ENCODE peak calls at places on chromosomes 2 and 18, in six cellular contexts. T is HCT116, K is right lobe of liver, P is HepG2, U is lower leg skin, L is tibial nerve. G is an unnamed sample.

GRCh38 chr2:89823556-89823955 is 1132.1 kb downstream of the RPIA start:
- DNase-seq in T (no peak), K (no peak), P (no peak), U (no peak), L (no peak), G (no peak)

GRCh38 chr18:56115072-56116038 is 523.0 kb downstream of the TXNL1 start:
- DNase-seq in T (no peak), K (no peak), P (no peak), U (no peak), L (no peak), G (no peak)

GRCh38 chr2:230000118-230000841 is 68.4 kb downstream of the SLC16A14 start:
- DNase-seq in T (no peak), K (no peak), P (no peak), U (no peak), L (no peak), G (no peak)

GRCh38 chr2:154240921-154241379 is 369.2 kb downstream of the GALNT13 start:
- DNase-seq in T (no peak), K (no peak), P (no peak), U (no peak), L (no peak), G (no peak)

GRCh38 chr2:226703501-226703900 is 96.1 kb downstream of the IRS1 start:
- DNase-seq in T (no peak), K (no peak), P (no peak), U (no peak), L (no peak), G (no peak)

GRCh38 chr18:74242451-74243096 is 49.2 kb downstream of the CYB5A start:
- DNase-seq in T (no peak), K (peak; percentile 73), P (peak; percentile 65), U (no peak), L (no peak), G (no peak)

GRCh38 chr18:10892801-10893595 is 256.4 kb downstream of the PIEZO2 start:
- DNase-seq in T (no peak), K (no peak), P (peak; percentile 73), U (no peak), L (no peak), G (no peak)

GRCh38 chr2:3465328-3465727 is 54.0 kb downstream of the ADI1 start:
- DNase-seq in T (no peak), K (no peak), P (no peak), U (no peak), L (peak; percentile 11), G (no peak)

GRCh38 chr2:34907812-34908211 is 1308.7 kb upstream of the FAM98A start:
- DNase-seq in T (no peak), K (no peak), P (no peak), U (no peak), L (no peak), G (no peak)

DNA sequence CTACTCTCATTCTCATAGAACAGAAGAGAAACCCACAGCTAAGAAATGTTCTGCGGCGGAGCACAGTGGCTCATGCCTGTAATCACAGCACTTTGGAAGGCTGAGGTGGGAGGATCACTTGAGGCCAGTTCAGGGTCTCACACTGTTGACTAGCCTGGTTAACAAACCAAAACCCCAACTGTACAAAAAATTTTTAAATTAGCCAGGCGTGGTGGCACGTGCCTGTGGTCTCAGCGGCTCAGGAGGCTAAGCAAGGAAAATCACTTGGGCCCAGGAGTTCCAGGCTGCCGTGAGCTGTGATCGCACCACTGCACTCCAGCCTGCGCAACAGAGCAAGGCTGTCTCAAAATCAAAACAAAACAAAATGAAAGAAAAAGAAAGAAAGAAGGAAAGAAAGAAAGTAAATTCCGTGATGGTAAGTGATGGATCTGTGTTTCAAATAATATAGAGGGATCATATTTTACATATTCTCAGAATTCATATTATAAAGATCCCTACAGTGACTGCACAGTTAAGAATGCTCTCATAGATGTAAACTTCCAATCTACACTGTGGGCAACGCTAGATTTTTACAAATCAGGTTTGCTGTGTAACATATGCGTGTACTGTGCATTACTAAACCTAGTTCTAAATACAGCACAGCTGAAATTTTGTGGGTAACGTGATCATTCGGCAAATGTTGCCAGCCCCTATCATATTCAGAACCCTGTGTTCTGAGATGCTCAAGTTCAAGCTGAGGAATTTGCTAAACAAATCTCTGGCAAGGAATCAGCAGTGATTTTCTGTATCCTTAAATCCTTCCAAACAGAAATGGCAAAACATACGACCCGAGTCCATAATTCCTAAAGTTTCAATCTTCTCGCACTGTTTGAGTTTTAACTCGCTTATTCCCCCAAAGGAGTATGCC is 1.2 kb upstream of the RAB12 start:
- DNase-seq in T (no peak), K (no peak), P (peak; percentile 18), U (no peak), L (no peak), G (no peak)
- TF ChIP-seq POLR2A in T (no peak), K (no peak), P (no peak), U (no peak), L (no peak), G (no peak)

GRCh38 chr2:236862961-236863728 is 222.5 kb upstream of the COPS8 start:
- DNase-seq in T (no peak), K (no peak), P (no peak), U (peak; percentile 83), L (no peak), G (peak; percentile 69)

GRCh38 chr2:236863729-236864126 is 222.0 kb upstream of the COPS8 start:
- DNase-seq in T (no peak), K (no peak), P (no peak), U (peak; percentile 79), L (no peak), G (peak; percentile 55)

GRCh38 chr2:236865052-236865451 is 220.6 kb upstream of the COPS8 start:
- DNase-seq in T (no peak), K (no peak), P (no peak), U (peak; percentile 65), L (no peak), G (peak; percentile 58)

GRCh38 chr2:236861196-236861875 is 224.4 kb upstream of the COPS8 start:
- DNase-seq in T (no peak), K (no peak), P (no peak), U (peak; percentile 59), L (no peak), G (peak; percentile 67)

GRCh38 chr2:236862526-236862925 is 223.2 kb upstream of the COPS8 start:
- DNase-seq in T (no peak), K (no peak), P (no peak), U (peak; percentile 56), L (no peak), G (peak; percentile 79)
- H3K4me3 ChIP-seq in T (no peak overlapping the region), K (no peak overlapping the region), P (no peak overlapping the region), U (no peak overlapping the region), L (no peak overlapping the region), G (no peak overlapping the region)

GRCh38 chr2:197306691-197307030 is 3.9 kb downstream of the ANKRD44 start:
- DNase-seq in T (no peak), K (peak; percentile 58), P (no peak), U (peak; percentile 89), L (no peak), G (no peak)

GRCh38 chr2:197307236-197307932 is 3.2 kb downstream of the ANKRD44 start:
- DNase-seq in T (no peak), K (no peak), P (no peak), U (no peak), L (no peak), G (no peak)

GRCh38 chr2:197308635-197309368 is 1.8 kb downstream of the ANKRD44 start:
- DNase-seq in T (no peak), K (no peak), P (no peak), U (no peak), L (no peak), G (no peak)

GRCh38 chr2:197309369-197310231 is 980 bp downstream of the ANKRD44 start:
- DNase-seq in T (no peak), K (peak; percentile 39), P (no peak), U (peak; percentile 89), L (no peak), G (no peak)

DNA sequence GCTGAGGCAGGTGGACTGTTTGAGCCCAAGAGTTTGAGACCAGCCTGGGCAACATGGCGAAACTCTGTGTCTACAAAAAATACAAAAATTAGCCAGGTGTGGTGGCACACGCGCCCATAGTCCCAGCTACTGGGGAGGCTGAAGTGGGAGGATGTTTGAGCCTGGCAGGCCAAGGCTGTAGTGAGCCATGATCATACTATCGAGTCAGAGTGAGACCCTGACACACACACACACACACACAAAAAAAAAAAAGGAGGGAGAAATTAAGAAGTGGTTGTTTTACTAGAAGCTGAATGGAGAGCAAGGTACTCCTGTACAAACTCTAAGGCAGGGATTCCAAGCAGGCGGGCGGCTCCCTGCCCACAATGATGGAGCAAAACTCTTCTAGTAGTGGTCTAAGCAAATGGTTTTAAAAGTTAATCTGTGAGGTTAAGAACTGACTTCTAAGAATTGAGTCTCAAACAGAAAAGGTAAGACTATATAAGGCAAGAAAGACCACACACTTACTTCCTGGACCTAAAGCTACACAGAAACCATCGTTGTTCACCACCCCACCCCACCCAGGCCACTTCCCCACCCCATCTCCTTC is 2.6 kb downstream of the ANKRD44 start:
- DNase-seq in T (no peak), K (no peak), P (no peak), U (no peak), L (no peak), G (no peak)
- TF ChIP-seq POLR2A in T (no peak), K (no peak), P (no peak), U (no peak), L (no peak), G (no peak)

GRCh38 chr18:22934789-22935188 is 1.7 kb downstream of the RBBP8 start:
- DNase-seq in T (no peak), K (no peak), P (no peak), U (no peak), L (no peak), G (no peak)
- H3K4me3 ChIP-seq in T (peak overlapping the region; percentile 60), K (no peak overlapping the region), P (peak overlapping the region; percentile 21), U (no peak overlapping the region), L (no peak overlapping the region), G (no peak overlapping the region)

GRCh38 chr2:239266779-239267410 is 133.9 kb downstream of the HDAC4 start:
- DNase-seq in T (no peak), K (no peak), P (no peak), U (peak; percentile 76), L (no peak), G (peak; percentile 86)

GRCh38 chr2:239268082-239268481 is 132.7 kb downstream of the HDAC4 start:
- DNase-seq in T (no peak), K (peak; percentile 72), P (no peak), U (peak; percentile 86), L (no peak), G (no peak)

GRCh38 chr2:239266436-239266770 is 134.4 kb downstream of the HDAC4 start:
- DNase-seq in T (no peak), K (no peak), P (no peak), U (no peak), L (no peak), G (no peak)

GRCh38 chr2:239268549-239268948 is 132.3 kb downstream of the HDAC4 start:
- DNase-seq in T (no peak), K (no peak), P (no peak), U (peak; percentile 48), L (no peak), G (no peak)

GRCh38 chr2:239267411-239267941 is 133.3 kb downstream of the HDAC4 start:
- DNase-seq in T (peak; percentile 53), K (peak; percentile 65), P (no peak), U (peak; percentile 95), L (no peak), G (no peak)
- TF ChIP-seq POLR2A in T (no peak), K (peak; percentile 31), P (no peak), U (no peak), L (no peak), G (no peak)

GRCh38 chr18:159933-160332 is 1.6 kb downstream of the USP14 start:
- DNase-seq in T (no peak), K (no peak), P (no peak), U (no peak), L (no peak), G (no peak)
- H3K4me3 ChIP-seq in T (peak overlapping the region; percentile 75), K (no peak overlapping the region), P (peak overlapping the region; percentile 75), U (no peak overlapping the region), L (peak overlapping the region; percentile 85), G (no peak overlapping the region)